ENCODE peak calls at places on chromosomes 1 and 21, in six cellular contexts. Q, Y, M, A, T and B are unnamed samples.

GRCh38 chr1:75630998-75631397 is 20.1 kb upstream of the SLC44A5 start:
- DNase-seq in Q (no peak), Y (no peak), M (no peak), A (no peak), T (no peak), B (no peak)

GRCh38 chr1:198657550-198658064 is 18.8 kb downstream of the PTPRC start:
- DNase-seq in Q (no peak), Y (no peak), M (no peak), A (peak), T (peak), B (no peak)

GRCh38 chr1:77281491-77282186 is at the start of gene AK5:
- DNase-seq in Q (peak), Y (peak), M (peak), A (no peak), T (peak), B (peak)

GRCh38 chr1:11373029-11373964 is 100.3 kb downstream of the UBIAD1 start:
- DNase-seq in Q (no peak), Y (no peak), M (no peak), A (no peak), T (no peak), B (no peak)

GRCh38 chr1:157137051-157137772 is 983 bp downstream of the ETV3 start:
- DNase-seq in Q (no peak), Y (no peak), M (no peak), A (no peak), T (peak), B (no peak)

GRCh38 chr1:83490988-83491387 is 507.9 kb downstream of the TTLL7 start:
- DNase-seq in Q (no peak), Y (no peak), M (no peak), A (no peak), T (no peak), B (no peak)

GRCh38 chr1:35554261-35555211 is 2.7 kb downstream of the KIAA0319L start:
- DNase-seq in Q (no peak), Y (no peak), M (no peak), A (no peak), T (no peak), B (no peak)

GRCh38 chr1:170481000-170481399 is 51.0 kb upstream of the GORAB start:
- DNase-seq in Q (no peak), Y (no peak), M (no peak), A (no peak), T (no peak), B (no peak)

GRCh38 chr21:36627242-36627641 is 71.7 kb upstream of the SIM2 start:
- DNase-seq in Q (no peak), Y (no peak), M (no peak), A (no peak), T (no peak), B (no peak)

GRCh38 chr1:213180833-213181232 is 129.8 kb downstream of the RPS6KC1 start:
- DNase-seq in Q (no peak), Y (no peak), M (no peak), A (no peak), T (no peak), B (no peak)

GRCh38 chr21:40548134-40548533 is 298.8 kb downstream of the DSCAM start:
- DNase-seq in Q (no peak), Y (no peak), M (no peak), A (no peak), T (no peak), B (no peak)

GRCh38 chr1:62643283-62643682 is 44.9 kb downstream of the DOCK7 start:
- DNase-seq in Q (no peak), Y (no peak), M (no peak), A (no peak), T (no peak), B (no peak)

GRCh38 chr1:179166663-179167417 is 62.6 kb downstream of the ABL2 start:
- DNase-seq in Q (no peak), Y (no peak), M (no peak), A (no peak), T (peak), B (no peak)

GRCh38 chr1:58848818-58849411 is 65.1 kb upstream of the JUN start:
- DNase-seq in Q (no peak), Y (peak), M (no peak), A (peak), T (no peak), B (no peak)

GRCh38 chr1:20160034-20160433 is 20.9 kb downstream of the PLA2G2F start:
- DNase-seq in Q (no peak), Y (no peak), M (no peak), A (no peak), T (no peak), B (no peak)

GRCh38 chr1:184416921-184417320 is 30.1 kb downstream of the C1orf21 start:
- DNase-seq in Q (no peak), Y (no peak), M (no peak), A (no peak), T (no peak), B (no peak)

GRCh38 chr1:6040444-6040843 is 5.2 kb upstream of the KCNAB2 start:
- DNase-seq in Q (no peak), Y (no peak), M (no peak), A (no peak), T (no peak), B (no peak)

GRCh38 chr1:236103646-236104218 is 38.6 kb upstream of the GPR137B start:
- DNase-seq in Q (peak), Y (no peak), M (peak), A (no peak), T (peak), B (no peak)

GRCh38 chr1:119688810-119689209 is 22.9 kb upstream of the PHGDH start:
- DNase-seq in Q (no peak), Y (no peak), M (no peak), A (no peak), T (no peak), B (no peak)

GRCh38 chr1:39214021-39214713 is 9.7 kb downstream of the MACF1 start:
- DNase-seq in Q (no peak), Y (no peak), M (no peak), A (no peak), T (peak), B (no peak)